ENCODE peak calls at places on chromosome 1, in six cellular contexts. G is GM23248, D is HCT116, X is mammary epithelial cell, C is neural progenitor cell, L is fibroblast of lung. P is an unnamed sample.

GRCh38 chr1:183777359-183777758 is 27.6 kb upstream of the RGL1 start:
- DNase-seq in G (peak), D (no peak), X (no peak), C (no peak), L (peak), P (no peak)

GRCh38 chr1:182888736-182889531 is 49.8 kb downstream of the DHX9 start:
- DNase-seq in G (peak), D (no peak), X (no peak), C (no peak), L (peak), P (peak)

GRCh38 chr1:207965602-207966387 is 54.9 kb upstream of the CD34 start:
- DNase-seq in G (peak), D (no peak), X (no peak), C (peak), L (no peak), P (no peak)

GRCh38 chr1:11804666-11805453 is 904 bp downstream of the MTHFR start:
- DNase-seq in G (peak), D (no peak), X (peak), C (peak), L (peak), P (peak)

GRCh38 chr1:170857955-170858354 is 77.4 kb upstream of the MROH9 start:
- DNase-seq in G (no peak), D (no peak), X (no peak), C (peak), L (no peak), P (no peak)

GRCh38 chr1:228003461-228004330 is 3.1 kb upstream of the WNT3A start:
- DNase-seq in G (no peak), D (no peak), X (no peak), C (no peak), L (no peak), P (no peak)

GRCh38 chr1:92797961-92798360 is 13.1 kb upstream of the EVI5 start:
- DNase-seq in G (peak), D (no peak), X (peak), C (no peak), L (no peak), P (peak)

GRCh38 chr1:60992165-60992564 is 90.2 kb upstream of the NFIA start:
- DNase-seq in G (no peak), D (no peak), X (no peak), C (no peak), L (no peak), P (no peak)

GRCh38 chr1:235207202-235207565 is 46.1 kb upstream of the RBM34 start:
- DNase-seq in G (no peak), D (no peak), X (peak), C (no peak), L (no peak), P (peak)

GRCh38 chr1:198575715-198576641 is 35.5 kb upstream of the ATP6V1G3 start:
- DNase-seq in G (peak), D (no peak), X (peak), C (no peak), L (no peak), P (peak)

GRCh38 chr1:7538849-7539771 is 232.0 kb upstream of the VAMP3 start:
- DNase-seq in G (no peak), D (no peak), X (no peak), C (no peak), L (no peak), P (no peak)

GRCh38 chr1:2962061-2962460 is 59.2 kb upstream of the ACTRT2 start:
- DNase-seq in G (no peak), D (no peak), X (no peak), C (no peak), L (no peak), P (no peak)

GRCh38 chr1:160859166-160859565 is 3.5 kb downstream of the CD244 start:
- DNase-seq in G (no peak), D (no peak), X (no peak), C (no peak), L (no peak), P (no peak)

GRCh38 chr1:240909701-240910457 is 297.9 kb upstream of the GREM2 start:
- DNase-seq in G (no peak), D (no peak), X (no peak), C (no peak), L (no peak), P (no peak)
- H3K4me2 ChIP-seq in G (no peak), D (no peak), X (no peak), C (no peak), L (no peak), P (no peak)

GRCh38 chr1:24927886-24928630 is 2.0 kb downstream of the RUNX3 start:
- DNase-seq in G (no peak), D (no peak), X (no peak), C (peak), L (peak), P (no peak)

GRCh38 chr1:24929876-24930702 is at the start of gene RUNX3:
- DNase-seq in G (peak), D (peak), X (peak), C (peak), L (no peak), P (no peak)

GRCh38 chr1:24930703-24931480 is 816 bp upstream of the RUNX3 start:
- DNase-seq in G (no peak), D (no peak), X (no peak), C (peak), L (peak), P (no peak)

GRCh38 chr1:24928631-24929090 is 1.4 kb downstream of the RUNX3 start:
- DNase-seq in G (peak), D (no peak), X (no peak), C (peak), L (no peak), P (no peak)

DNA sequence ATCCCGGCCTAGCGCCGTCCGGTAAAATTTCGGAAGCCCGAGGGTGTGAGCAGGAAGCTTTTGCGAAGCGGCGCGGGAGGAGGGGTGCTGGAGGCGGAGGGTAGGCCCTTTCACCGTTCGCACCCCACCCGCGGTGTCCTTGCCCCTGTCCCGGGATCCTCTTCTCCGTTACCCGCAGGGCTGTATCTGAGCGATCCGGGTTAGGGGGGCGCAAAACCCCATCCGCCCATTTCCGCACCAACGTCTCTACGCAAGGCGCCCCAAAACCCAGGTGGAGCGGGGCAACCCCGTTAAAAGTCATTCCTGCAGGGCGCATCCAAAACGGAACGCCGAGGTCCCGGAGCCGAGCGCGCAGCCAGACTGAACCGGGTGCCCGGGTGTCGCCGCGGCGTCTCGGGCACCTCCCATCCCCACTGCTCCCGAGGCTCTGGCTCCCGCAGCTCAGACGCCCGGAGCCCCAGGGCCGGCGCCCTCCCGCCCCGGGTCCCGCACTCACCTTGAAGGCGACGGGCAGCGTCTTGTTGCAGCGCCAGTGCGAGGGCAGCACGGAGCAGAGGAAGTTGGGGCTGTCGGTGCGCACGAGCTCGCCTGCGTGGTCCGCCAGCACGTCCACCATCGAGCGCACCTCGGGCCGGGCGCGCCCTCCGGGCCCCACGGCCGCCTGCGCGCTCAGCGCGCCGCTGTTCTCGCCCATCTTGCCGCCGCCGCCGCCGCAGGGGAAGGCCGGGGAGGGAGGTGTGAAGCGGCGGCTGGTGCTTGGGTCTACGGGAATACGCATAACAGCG is 793 bp downstream of the RUNX3 start:
- DNase-seq in G (peak), D (no peak), X (peak), C (peak), L (no peak), P (no peak)
- TF ChIP-seq EZH2 in G (no peak), D (no peak), X (no peak), C (peak), L (peak), P (peak)

DNA sequence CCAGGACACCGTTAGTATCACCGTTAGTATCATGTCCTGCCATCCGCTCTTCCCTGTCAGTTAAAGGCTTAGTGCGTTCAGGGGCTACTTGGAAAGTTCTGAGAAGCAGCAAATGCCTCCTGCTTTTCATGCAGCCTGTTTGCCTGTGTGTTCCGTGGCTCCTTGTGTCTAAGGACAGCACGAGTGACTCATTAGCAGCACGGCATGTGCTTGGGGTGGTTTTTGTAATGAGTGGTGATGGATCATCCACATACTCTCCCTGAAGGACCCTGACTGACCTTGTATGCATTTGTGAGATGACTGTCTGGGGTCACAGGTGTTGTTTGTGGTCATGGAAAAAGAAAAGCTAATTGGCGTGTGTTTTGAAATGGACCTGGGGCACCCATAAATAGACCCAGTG is 221.9 kb downstream of the PBX1 start:
- DNase-seq in G (peak), D (no peak), X (peak), C (no peak), L (peak), P (peak)
- H3K4me2 ChIP-seq in G (peak), D (peak), X (no peak), C (no peak), L (peak), P (peak)

GRCh38 chr1:46489638-46490602 is at the start of gene DMBX1:
- DNase-seq in G (peak), D (peak), X (peak), C (peak), L (no peak), P (no peak)
- TF ChIP-seq EZH2 in G (peak), D (no peak), X (peak), C (no peak), L (peak), P (peak)

GRCh38 chr1:150164224-150164623 is 14.5 kb downstream of the PLEKHO1 start:
- DNase-seq in G (no peak), D (no peak), X (no peak), C (no peak), L (no peak), P (no peak)

GRCh38 chr1:150162582-150162861 is 12.8 kb downstream of the PLEKHO1 start:
- DNase-seq in G (no peak), D (no peak), X (no peak), C (no peak), L (no peak), P (no peak)

GRCh38 chr1:150162862-150163706 is 13.4 kb downstream of the PLEKHO1 start:
- DNase-seq in G (peak), D (no peak), X (peak), C (peak), L (peak), P (peak)

GRCh38 chr1:150165622-150166612 is 16.2 kb downstream of the PLEKHO1 start:
- DNase-seq in G (peak), D (peak), X (peak), C (peak), L (peak), P (no peak)

GRCh38 chr1:150164769-150165168 is 15.1 kb downstream of the PLEKHO1 start:
- DNase-seq in G (no peak), D (no peak), X (no peak), C (no peak), L (no peak), P (peak)
- H3K4me2 ChIP-seq in G (no peak), D (no peak), X (no peak), C (no peak), L (no peak), P (no peak)

GRCh38 chr1:151714820-151715725 is 1.5 kb downstream of the CELF3 start:
- DNase-seq in G (no peak), D (no peak), X (no peak), C (no peak), L (no peak), P (no peak)
- TF ChIP-seq EZH2 in G (no peak), D (no peak), X (no peak), C (no peak), L (no peak), P (no peak)

DNA sequence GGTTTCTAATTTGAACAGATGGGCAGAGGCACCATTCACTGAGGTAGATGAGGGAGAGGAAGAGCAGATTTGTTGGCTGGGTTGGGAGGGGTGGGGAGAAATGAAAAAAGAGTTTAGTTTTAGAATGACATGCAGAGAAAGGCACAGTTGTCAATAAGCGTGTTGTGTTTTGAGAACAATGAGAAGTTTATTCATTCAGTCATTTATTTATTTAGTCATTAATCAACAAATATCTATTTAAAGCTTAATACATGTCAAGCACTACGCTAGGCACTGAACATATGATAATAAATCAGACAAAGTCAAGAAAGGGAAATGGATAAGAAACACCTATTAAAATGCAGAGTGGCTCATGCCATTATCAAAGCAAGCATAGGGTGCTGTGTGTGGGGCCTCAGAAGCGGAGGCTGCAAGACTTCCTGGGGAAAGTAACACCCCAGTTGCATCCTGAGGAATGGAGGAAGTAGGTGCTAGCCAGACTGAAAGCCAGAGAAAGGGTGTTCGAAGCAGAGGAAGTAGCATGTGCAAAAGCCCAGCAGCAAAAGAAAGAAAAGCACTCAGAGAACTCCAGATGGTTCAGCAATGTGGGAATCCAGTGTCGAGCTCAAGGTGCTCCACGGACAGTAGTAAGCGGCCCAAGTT is 114.1 kb downstream of the RNF220 start:
- DNase-seq in G (no peak), D (no peak), X (no peak), C (no peak), L (no peak), P (no peak)
- H3K4me2 ChIP-seq in G (no peak), D (no peak), X (no peak), C (no peak), L (no peak), P (no peak)

P was measured in astrocyte.